ENCODE peak calls at places on chromosomes 13 and 19, in ten cellular contexts. D is endothelial cell; M is activated CD8-positive, alpha-beta T cell treated with anti-CD3 and anti-CD28 coated beads for 36 hours; I is AG10803; A is CD4-positive, alpha-beta T cell; U is heart right ventricle; E is heart left ventricle; P is pancreas; Q is Caco-2; W is lower lobe of right lung. O is an unnamed sample.

GRCh38 chr13:99467764-99468163 is 33.5 kb upstream of the TM9SF2 start:
- DNase-seq in I (peak), W (no peak), A (no peak), D (no peak), U (no peak), Q (no peak), P (no peak), M (no peak), E (no peak), O (no peak)

GRCh38 chr19:47765522-47766358 is 12.8 kb upstream of the SELENOW start:
- DNase-seq in W (peak), I (peak), U (peak), E (peak), Q (peak), P (peak), M (peak), D (peak), A (no peak), O (peak)

GRCh38 chr13:56670563-56670962 is 470.2 kb upstream of the PRR20A start:
- DNase-seq in I (no peak), W (no peak), A (no peak), U (no peak), D (no peak), Q (no peak), M (no peak), E (no peak), P (no peak), O (no peak)

GRCh38 chr13:93338906-93339305 is 112.3 kb downstream of the GPC6 start:
- DNase-seq in E (no peak), D (no peak), I (no peak), P (no peak), U (no peak), M (no peak), W (no peak), A (no peak), Q (no peak), O (no peak)

GRCh38 chr13:21694831-21695230 is 24.0 kb downstream of the FGF9 start:
- DNase-seq in A (no peak), Q (no peak), U (peak), M (no peak), I (no peak), E (peak), W (no peak), P (no peak), D (no peak), O (no peak)

GRCh38 chr13:31898383-31899071 is 133.0 kb upstream of the FRY start:
- DNase-seq in U (no peak), A (no peak), M (no peak), Q (no peak), D (no peak), W (no peak), P (no peak), I (no peak), E (no peak), O (no peak)

GRCh38 chr13:80012281-80012680 is 328.6 kb downstream of the SPRY2 start:
- DNase-seq in W (no peak), U (no peak), A (no peak), E (no peak), P (no peak), Q (no peak), D (no peak), M (no peak), I (no peak), O (no peak)

GRCh38 chr13:103973740-103974139 is 907.5 kb upstream of the SLC10A2 start:
- DNase-seq in U (no peak), W (no peak), Q (no peak), P (no peak), I (no peak), D (no peak), A (no peak), M (no peak), E (no peak), O (no peak)

GRCh38 chr19:32222594-32222993 is 122.8 kb upstream of the ZNF507 start:
- DNase-seq in D (no peak), W (no peak), I (no peak), E (no peak), P (no peak), Q (no peak), M (no peak), U (no peak), A (no peak), O (no peak)

GRCh38 chr19:12932392-12933286 is 872 bp downstream of the FARSA start:
- DNase-seq in U (no peak), P (no peak), A (no peak), W (no peak), E (no peak), D (no peak), Q (no peak), I (no peak), M (no peak), O (no peak)

GRCh38 chr13:44523176-44524017 is 52.7 kb downstream of the TSC22D1 start:
- DNase-seq in U (no peak), M (no peak), A (no peak), I (peak), W (no peak), P (no peak), E (no peak), Q (no peak), D (no peak), O (no peak)

GRCh38 chr19:13169769-13170168 is 19.6 kb downstream of the IER2 start:
- DNase-seq in U (no peak), Q (peak), E (no peak), D (no peak), W (no peak), I (peak), M (no peak), A (no peak), P (no peak), O (no peak)

GRCh38 chr13:98482476-98483444 is 94.1 kb downstream of the STK24 start:
- DNase-seq in M (peak), D (no peak), E (peak), I (peak), A (no peak), Q (no peak), P (peak), U (peak), W (peak), O (peak)

GRCh38 chr13:84760956-84761355 is 878.7 kb upstream of the SLITRK1 start:
- DNase-seq in M (no peak), D (no peak), E (no peak), I (no peak), P (no peak), W (no peak), U (no peak), Q (no peak), A (no peak), O (no peak)

GRCh38 chr13:90918551-90918950 is 428.9 kb upstream of the MIR17HG start:
- DNase-seq in D (no peak), Q (no peak), W (no peak), A (no peak), I (no peak), E (no peak), M (no peak), P (no peak), U (no peak), O (no peak)

GRCh38 chr13:47929156-47929555 is 71.9 kb downstream of the SUCLA2 start:
- DNase-seq in P (no peak), U (no peak), D (no peak), A (no peak), E (no peak), I (peak), M (no peak), W (no peak), Q (no peak), O (no peak)

GRCh38 chr13:101127741-101128353 is 288.5 kb downstream of the NALCN start:
- DNase-seq in E (no peak), M (peak), W (no peak), D (peak), A (no peak), P (no peak), U (no peak), Q (no peak), I (peak), O (no peak)

GRCh38 chr13:48635478-48635877 is 18.3 kb upstream of the CYSLTR2 start:
- DNase-seq in A (no peak), E (no peak), Q (no peak), I (no peak), W (no peak), P (no peak), M (no peak), D (no peak), U (no peak), O (no peak)

GRCh38 chr19:51325161-51325979 is 13.9 kb downstream of the IGLON5 start:
- DNase-seq in P (no peak), I (no peak), Q (no peak), M (peak), A (no peak), E (no peak), U (no peak), W (no peak), D (no peak), O (no peak)

GRCh38 chr19:45349126-45349415 is 8.5 kb downstream of the KLC3 start:
- DNase-seq in A (no peak), P (no peak), W (no peak), I (no peak), U (no peak), M (no peak), Q (no peak), D (no peak), E (no peak), O (no peak)

GRCh38 chr19:5828661-5829566 is 10.6 kb downstream of the FUT6 start:
- DNase-seq in M (peak), U (peak), I (no peak), Q (no peak), W (no peak), D (no peak), E (peak), P (peak), A (no peak), O (peak)

GRCh38 chr19:46967578-46968018 is 52.0 kb upstream of the NPAS1 start:
- DNase-seq in M (peak), E (peak), U (peak), Q (no peak), P (no peak), I (no peak), W (peak), A (no peak), D (no peak), O (peak)

GRCh38 chr19:5913739-5914357 is at the start of gene CAPS:
- DNase-seq in W (peak), D (no peak), M (no peak), U (no peak), Q (no peak), A (no peak), E (peak), I (peak), P (peak), O (peak)

GRCh38 chr13:112331675-112332074 is 44.5 kb upstream of the SPACA7 start:
- DNase-seq in A (no peak), M (no peak), D (no peak), W (no peak), Q (no peak), P (no peak), I (no peak), U (no peak), E (no peak), O (no peak)

GRCh38 chr13:69769637-69770036 is 338.0 kb upstream of the ATXN8OS start:
- DNase-seq in W (no peak), E (no peak), A (no peak), M (no peak), U (no peak), P (no peak), I (no peak), Q (no peak), D (no peak), O (no peak)

GRCh38 chr13:20489185-20489820 is 36.4 kb downstream of the CRYL1 start:
- DNase-seq in D (no peak), U (no peak), A (no peak), P (no peak), W (no peak), E (peak), I (no peak), M (no peak), Q (peak), O (no peak)

GRCh38 chr13:110006304-110006703 is 219.9 kb upstream of the IRS2 start:
- DNase-seq in I (peak), U (no peak), M (no peak), W (no peak), P (no peak), D (no peak), E (no peak), Q (no peak), A (no peak), O (peak)

GRCh38 chr13:80052286-80052685 is 288.6 kb downstream of the SPRY2 start:
- DNase-seq in I (no peak), A (no peak), U (no peak), M (no peak), D (no peak), E (no peak), P (no peak), Q (no peak), W (no peak), O (no peak)

GRCh38 chr13:106153876-106154275 is 381.6 kb downstream of the EFNB2 start:
- DNase-seq in D (no peak), M (no peak), P (no peak), I (no peak), U (no peak), E (no peak), Q (no peak), A (no peak), W (no peak), O (no peak)

GRCh38 chr13:106152047-106152446 is 383.4 kb downstream of the EFNB2 start:
- DNase-seq in A (no peak), W (no peak), I (no peak), P (no peak), M (no peak), D (no peak), E (no peak), U (no peak), Q (no peak), O (no peak)

GRCh38 chr13:106153041-106153440 is 382.4 kb downstream of the EFNB2 start:
- DNase-seq in P (no peak), A (no peak), W (no peak), Q (no peak), M (no peak), E (no peak), D (no peak), U (no peak), I (no peak), O (no peak)

GRCh38 chr13:106156468-106156867 is 379.0 kb downstream of the EFNB2 start:
- DNase-seq in P (no peak), E (no peak), A (no peak), I (peak), W (no peak), U (no peak), M (no peak), Q (no peak), D (no peak), O (no peak)

DNA sequence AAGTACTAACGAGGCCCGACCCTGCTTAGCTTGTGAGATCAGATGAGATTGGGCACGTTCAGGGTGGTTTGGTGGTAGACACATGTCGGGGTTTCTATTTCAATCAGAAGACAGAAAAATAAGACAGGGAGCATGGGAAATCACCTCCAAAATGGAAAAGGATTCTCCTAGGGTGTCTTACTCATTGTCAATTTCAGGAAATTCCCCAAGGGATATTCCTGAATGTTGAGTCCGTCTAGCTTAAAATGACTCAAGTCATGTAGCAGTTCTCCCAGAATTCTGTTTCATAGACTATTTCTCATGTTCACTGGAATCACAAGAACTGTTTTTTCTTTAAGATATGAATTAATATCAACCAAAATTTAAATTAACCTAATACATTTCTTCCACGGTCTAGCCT is 380.1 kb downstream of the EFNB2 start:
- DNase-seq in U (no peak), P (no peak), Q (no peak), M (no peak), E (no peak), W (no peak), I (peak), D (no peak), A (no peak), O (no peak)
- TF ChIP-seq CTCF in U (no peak), P (no peak), Q (no peak), M (no peak), E (no peak), W (no peak), I (no peak), D (no peak), A (no peak), O (no peak)

GRCh38 chr13:30805603-30806011 is 70.3 kb downstream of the ALOX5AP start:
- DNase-seq in Q (peak), M (no peak), A (no peak), U (no peak), I (no peak), W (no peak), D (no peak), E (no peak), P (peak), O (no peak)

GRCh38 chr13:30803791-30804190 is 68.4 kb downstream of the ALOX5AP start:
- DNase-seq in Q (peak), A (no peak), E (no peak), U (no peak), M (no peak), W (no peak), D (no peak), I (no peak), P (no peak), O (no peak)

GRCh38 chr13:30802953-30803478 is 67.7 kb downstream of the ALOX5AP start:
- DNase-seq in U (peak), W (peak), D (peak), Q (peak), E (peak), I (peak), M (peak), A (peak), P (peak), O (peak)

GRCh38 chr13:30805132-30805537 is 69.8 kb downstream of the ALOX5AP start:
- DNase-seq in W (no peak), Q (peak), D (no peak), P (no peak), E (no peak), I (no peak), U (no peak), M (no peak), A (no peak), O (peak)

GRCh38 chr13:30804474-30804873 is 69.1 kb downstream of the ALOX5AP start:
- DNase-seq in U (no peak), I (no peak), E (no peak), M (no peak), A (no peak), W (no peak), D (peak), P (peak), Q (peak), O (no peak)
- TF ChIP-seq CTCF in U (no peak), I (no peak), E (no peak), M (no peak), A (no peak), W (no peak), D (peak), P (no peak), Q (peak), O (no peak)

GRCh38 chr13:95247857-95248256 is 53.4 kb downstream of the ABCC4 start:
- DNase-seq in W (no peak), Q (no peak), E (no peak), P (no peak), M (no peak), D (no peak), U (no peak), A (no peak), I (no peak), O (no peak)

GRCh38 chr13:95239293-95239692 is 62.0 kb downstream of the ABCC4 start:
- DNase-seq in M (no peak), P (no peak), D (no peak), E (no peak), I (no peak), Q (no peak), A (no peak), U (no peak), W (no peak), O (no peak)

GRCh38 chr13:95246292-95247082 is 54.8 kb downstream of the ABCC4 start:
- DNase-seq in A (no peak), U (no peak), D (no peak), Q (no peak), P (no peak), E (no peak), I (no peak), W (no peak), M (no peak), O (no peak)

GRCh38 chr13:95245072-95245471 is 56.2 kb downstream of the ABCC4 start:
- DNase-seq in D (no peak), Q (no peak), A (no peak), U (no peak), W (no peak), M (no peak), P (no peak), E (no peak), I (no peak), O (no peak)

GRCh38 chr13:95243207-95243606 is 58.0 kb downstream of the ABCC4 start:
- DNase-seq in Q (no peak), P (no peak), D (no peak), A (no peak), U (no peak), M (no peak), I (no peak), E (no peak), W (no peak), O (no peak)
- TF ChIP-seq CTCF in Q (no peak), P (no peak), D (no peak), A (no peak), U (no peak), M (no peak), I (no peak), E (no peak), W (no peak), O (no peak)

GRCh38 chr19:39197808-39198207 is 1.0 kb downstream of the NCCRP1 start:
- DNase-seq in I (no peak), E (no peak), W (no peak), A (no peak), Q (no peak), P (peak), M (peak), D (no peak), U (no peak), O (no peak)
- TF ChIP-seq CTCF in I (no peak), E (no peak), W (no peak), A (no peak), Q (no peak), P (no peak), M (peak), D (no peak), U (no peak), O (no peak)

DNA sequence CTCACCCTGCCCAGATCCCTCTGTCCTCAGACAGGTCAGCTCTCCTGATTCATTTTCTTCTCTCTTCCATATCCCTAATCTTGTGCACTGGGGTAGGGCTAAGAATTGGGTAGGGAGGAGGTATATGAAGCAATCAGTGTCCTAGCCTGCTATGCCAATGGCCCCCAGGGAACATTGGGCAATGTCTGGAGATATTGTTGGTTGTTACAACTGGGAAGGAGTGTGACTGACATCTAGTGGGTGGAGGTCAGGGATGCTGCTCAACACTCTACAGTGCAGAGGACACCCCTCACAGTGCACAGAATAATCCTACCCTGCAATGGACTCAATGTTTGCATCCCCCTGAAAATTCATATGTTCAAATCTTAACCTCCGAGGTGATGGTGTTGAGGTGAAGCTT is 57.5 kb downstream of the CPAMD8 start:
- DNase-seq in U (no peak), E (no peak), I (no peak), W (no peak), P (no peak), Q (no peak), D (no peak), A (no peak), M (peak), O (no peak)
- TF ChIP-seq CTCF in U (no peak), E (no peak), I (no peak), W (no peak), P (no peak), Q (no peak), D (no peak), A (no peak), M (no peak), O (no peak)

GRCh38 chr13:29103036-29103800 is 283.1 kb downstream of the MTUS2 start:
- DNase-seq in W (no peak), Q (no peak), P (no peak), E (no peak), U (no peak), I (no peak), A (no peak), D (no peak), M (no peak), O (no peak)

GRCh38 chr13:29110003-29110402 is 289.9 kb downstream of the MTUS2 start:
- DNase-seq in D (no peak), U (no peak), P (no peak), W (no peak), Q (no peak), A (no peak), M (no peak), I (no peak), E (no peak), O (no peak)

GRCh38 chr13:29104461-29104860 is 284.3 kb downstream of the MTUS2 start:
- DNase-seq in W (no peak), U (no peak), M (no peak), Q (no peak), E (no peak), A (no peak), D (no peak), P (no peak), I (no peak), O (no peak)

GRCh38 chr13:29106651-29107050 is 286.5 kb downstream of the MTUS2 start:
- DNase-seq in Q (no peak), U (no peak), P (no peak), A (no peak), E (no peak), D (no peak), I (peak), M (no peak), W (no peak), O (no peak)

GRCh38 chr13:29105779-29106178 is 285.6 kb downstream of the MTUS2 start:
- DNase-seq in D (no peak), W (no peak), M (no peak), E (no peak), P (no peak), Q (no peak), U (no peak), I (no peak), A (no peak), O (no peak)
- TF ChIP-seq CTCF in D (peak), W (no peak), M (no peak), E (no peak), P (no peak), Q (no peak), U (no peak), I (no peak), A (no peak), O (peak)

O was measured in right lobe of liver.